ENCODE peak calls at places on chromosomes 7 and 10, in nine cellular contexts. One of them, this sample, is unnamed.

GRCh38 chr10:96496281-96496925 is 17.3 kb downstream of the TLL2 start:
- DNase-seq in A549: no peak
- DNase-seq in psoas muscle: no peak
- DNase-seq in GM13976: no peak
- DNase-seq in AG09309: no peak
- DNase-seq in tibial artery: no peak
- DNase-seq in AG09319: no peak
- DNase-seq in breast epithelium: no peak
- DNase-seq in HepG2: no peak
- DNase-seq in this sample: no peak

GRCh38 chr7:96426027-96426426 is 104.1 kb upstream of the SLC25A13 start:
- DNase-seq in A549: no peak
- DNase-seq in psoas muscle: no peak
- DNase-seq in GM13976: no peak
- DNase-seq in AG09309: no peak
- DNase-seq in tibial artery: no peak
- DNase-seq in AG09319: no peak
- DNase-seq in breast epithelium: no peak
- DNase-seq in HepG2: no peak
- DNase-seq in this sample: no peak

GRCh38 chr10:285216-285967 is 150.1 kb downstream of the ZMYND11 start:
- DNase-seq in A549: no peak
- DNase-seq in psoas muscle: no peak
- DNase-seq in GM13976: no peak
- DNase-seq in AG09309: no peak
- DNase-seq in tibial artery: no peak
- DNase-seq in AG09319: no peak
- DNase-seq in breast epithelium: no peak
- DNase-seq in HepG2: no peak
- DNase-seq in this sample: no peak

GRCh38 chr7:28433604-28434254 is 21.4 kb downstream of the CREB5 start:
- DNase-seq in A549: no peak
- DNase-seq in psoas muscle: no peak
- DNase-seq in GM13976: no peak
- DNase-seq in AG09309: no peak
- DNase-seq in tibial artery: peak; percentile 32
- DNase-seq in AG09319: no peak
- DNase-seq in breast epithelium: no peak
- DNase-seq in HepG2: no peak
- DNase-seq in this sample: no peak

GRCh38 chr7:120337308-120337907 is 64.4 kb downstream of the KCND2 start:
- DNase-seq in A549: peak; percentile 21
- DNase-seq in psoas muscle: no peak
- DNase-seq in GM13976: peak; percentile 28
- DNase-seq in AG09309: no peak
- DNase-seq in tibial artery: no peak
- DNase-seq in AG09319: no peak
- DNase-seq in breast epithelium: no peak
- DNase-seq in HepG2: peak; percentile 5
- DNase-seq in this sample: no peak

GRCh38 chr10:75159519-75159918 is 48.1 kb downstream of the SAMD8 start:
- DNase-seq in A549: no peak
- DNase-seq in psoas muscle: no peak
- DNase-seq in GM13976: no peak
- DNase-seq in AG09309: no peak
- DNase-seq in tibial artery: no peak
- DNase-seq in AG09319: no peak
- DNase-seq in breast epithelium: no peak
- DNase-seq in HepG2: no peak
- DNase-seq in this sample: no peak

GRCh38 chr10:123848564-123849457 is 42.8 kb downstream of the CPXM2 start:
- DNase-seq in A549: no peak
- DNase-seq in psoas muscle: no peak
- DNase-seq in GM13976: no peak
- DNase-seq in AG09309: no peak
- DNase-seq in tibial artery: no peak
- DNase-seq in AG09319: no peak
- DNase-seq in breast epithelium: no peak
- DNase-seq in HepG2: no peak
- DNase-seq in this sample: no peak

GRCh38 chr10:17836917-17837316 is 27.8 kb downstream of the MRC1 start:
- DNase-seq in A549: peak; percentile 64
- DNase-seq in psoas muscle: no peak
- DNase-seq in GM13976: no peak
- DNase-seq in AG09309: peak; percentile 44
- DNase-seq in tibial artery: peak; percentile 41
- DNase-seq in AG09319: no peak
- DNase-seq in breast epithelium: no peak
- DNase-seq in HepG2: peak; percentile 5
- DNase-seq in this sample: no peak

GRCh38 chr10:129712000-129712399 is 245.0 kb downstream of the MGMT start:
- DNase-seq in A549: no peak
- DNase-seq in psoas muscle: no peak
- DNase-seq in GM13976: no peak
- DNase-seq in AG09309: no peak
- DNase-seq in tibial artery: no peak
- DNase-seq in AG09319: no peak
- DNase-seq in breast epithelium: no peak
- DNase-seq in HepG2: no peak
- DNase-seq in this sample: no peak

GRCh38 chr10:109886037-109886787 is 37.1 kb downstream of the XPNPEP1 start:
- DNase-seq in A549: no peak
- DNase-seq in psoas muscle: no peak
- DNase-seq in GM13976: no peak
- DNase-seq in AG09309: peak; percentile 28
- DNase-seq in tibial artery: no peak
- DNase-seq in AG09319: no peak
- DNase-seq in breast epithelium: no peak
- DNase-seq in HepG2: no peak
- DNase-seq in this sample: no peak
- TF ChIP-seq CTCF in A549: no peak
- TF ChIP-seq CTCF in psoas muscle: no peak
- TF ChIP-seq CTCF in GM13976: no peak
- TF ChIP-seq CTCF in AG09309: no peak
- TF ChIP-seq CTCF in tibial artery: no peak
- TF ChIP-seq CTCF in AG09319: no peak
- TF ChIP-seq CTCF in breast epithelium: no peak
- TF ChIP-seq CTCF in HepG2: no peak
- TF ChIP-seq CTCF in this sample: no peak

DNA sequence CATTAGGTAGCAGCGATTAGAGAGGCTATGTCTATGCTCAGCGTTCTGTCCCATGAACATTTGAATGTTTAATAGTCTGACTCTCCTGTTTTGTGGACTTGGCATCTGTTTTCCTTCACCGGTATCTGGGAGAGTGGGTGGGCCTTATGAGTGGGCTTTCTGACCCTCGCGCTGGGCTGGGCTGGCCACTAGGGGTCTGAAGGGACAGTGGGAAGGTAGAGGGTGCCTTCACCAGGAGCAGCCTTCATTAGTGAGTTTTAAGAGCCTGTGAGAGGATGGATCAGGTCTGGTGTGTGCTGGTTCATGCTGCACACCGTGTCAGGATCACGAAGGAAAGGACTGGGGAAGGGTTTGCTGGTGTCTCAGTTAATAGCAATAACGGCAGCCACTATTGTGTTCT is 33.4 kb downstream of the DCLRE1A start:
- DNase-seq in A549: no peak
- DNase-seq in psoas muscle: no peak
- DNase-seq in GM13976: no peak
- DNase-seq in AG09309: no peak
- DNase-seq in tibial artery: no peak
- DNase-seq in AG09319: no peak
- DNase-seq in breast epithelium: no peak
- DNase-seq in HepG2: no peak
- DNase-seq in this sample: no peak
- TF ChIP-seq CTCF in A549: no peak
- TF ChIP-seq CTCF in psoas muscle: no peak
- TF ChIP-seq CTCF in GM13976: no peak
- TF ChIP-seq CTCF in AG09309: no peak
- TF ChIP-seq CTCF in tibial artery: no peak
- TF ChIP-seq CTCF in AG09319: no peak
- TF ChIP-seq CTCF in breast epithelium: no peak
- TF ChIP-seq CTCF in HepG2: peak; percentile 24
- TF ChIP-seq CTCF in this sample: no peak

GRCh38 chr10:22259280-22259679 is 41.5 kb upstream of the EBLN1 start:
- DNase-seq in A549: peak; percentile 27
- DNase-seq in psoas muscle: no peak
- DNase-seq in GM13976: no peak
- DNase-seq in AG09309: no peak
- DNase-seq in tibial artery: no peak
- DNase-seq in AG09319: no peak
- DNase-seq in breast epithelium: no peak
- DNase-seq in HepG2: no peak
- DNase-seq in this sample: no peak
- TF ChIP-seq CTCF in A549: no peak
- TF ChIP-seq CTCF in psoas muscle: no peak
- TF ChIP-seq CTCF in GM13976: peak; percentile 38
- TF ChIP-seq CTCF in AG09309: no peak
- TF ChIP-seq CTCF in tibial artery: no peak
- TF ChIP-seq CTCF in AG09319: no peak
- TF ChIP-seq CTCF in breast epithelium: no peak
- TF ChIP-seq CTCF in HepG2: no peak
- TF ChIP-seq CTCF in this sample: no peak

DNA sequence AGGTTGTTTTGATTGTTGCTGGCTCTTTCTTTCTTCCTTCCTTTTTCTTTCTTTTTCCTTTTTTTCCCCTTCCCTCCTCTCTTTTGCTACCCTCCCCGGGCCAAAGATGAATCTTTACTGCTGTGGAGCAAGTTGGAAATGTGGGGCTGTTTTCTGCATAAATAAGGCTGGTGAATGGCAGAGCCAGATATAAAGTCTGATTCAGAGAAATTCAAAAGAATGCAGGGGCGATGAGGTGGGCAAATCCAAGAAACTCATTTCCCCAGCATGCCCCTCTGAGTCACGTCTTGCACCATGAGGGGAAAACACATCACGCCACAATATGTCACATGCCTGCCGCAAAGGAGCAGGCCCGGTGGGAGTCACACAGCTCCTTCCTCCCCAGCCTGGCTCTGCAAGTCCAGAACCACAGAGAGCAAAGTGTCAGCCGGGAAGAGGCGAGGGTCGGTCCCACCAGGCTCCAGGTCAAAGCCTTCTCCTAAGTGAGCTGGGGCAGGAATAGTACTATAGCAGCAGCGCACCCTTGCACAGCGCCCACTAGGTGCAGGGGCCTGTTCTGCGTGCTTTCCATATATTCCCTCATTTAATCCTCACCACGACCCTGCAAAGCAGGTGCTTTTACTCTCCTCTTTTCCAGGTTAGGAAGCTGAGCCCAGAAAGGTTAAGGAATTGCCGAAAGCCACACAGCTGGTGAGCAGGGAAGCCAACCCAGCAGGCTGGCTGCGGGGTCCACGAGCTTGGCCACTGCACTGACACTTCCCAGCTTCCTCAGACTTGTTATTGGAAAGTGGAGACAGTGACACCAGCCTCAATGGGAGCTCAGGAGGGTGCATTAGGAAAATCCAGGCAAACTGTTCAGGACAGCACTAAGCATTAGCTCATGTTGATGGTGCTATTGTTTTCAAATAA is 94.1 kb upstream of the ZMIZ1 start:
- DNase-seq in A549: peak; percentile 83
- DNase-seq in psoas muscle: peak; percentile 75
- DNase-seq in GM13976: peak; percentile 62
- DNase-seq in AG09309: peak; percentile 78
- DNase-seq in tibial artery: peak; percentile 89
- DNase-seq in AG09319: peak; percentile 39
- DNase-seq in breast epithelium: peak; percentile 61
- DNase-seq in HepG2: peak; percentile 76
- DNase-seq in this sample: peak; percentile 80
- TF ChIP-seq CTCF in A549: peak; percentile 81
- TF ChIP-seq CTCF in psoas muscle: peak; percentile 38
- TF ChIP-seq CTCF in GM13976: peak; percentile 66
- TF ChIP-seq CTCF in AG09309: peak; percentile 66
- TF ChIP-seq CTCF in tibial artery: peak; percentile 28
- TF ChIP-seq CTCF in AG09319: peak; percentile 66
- TF ChIP-seq CTCF in breast epithelium: peak; percentile 53
- TF ChIP-seq CTCF in HepG2: peak; percentile 92
- TF ChIP-seq CTCF in this sample: no peak

DNA sequence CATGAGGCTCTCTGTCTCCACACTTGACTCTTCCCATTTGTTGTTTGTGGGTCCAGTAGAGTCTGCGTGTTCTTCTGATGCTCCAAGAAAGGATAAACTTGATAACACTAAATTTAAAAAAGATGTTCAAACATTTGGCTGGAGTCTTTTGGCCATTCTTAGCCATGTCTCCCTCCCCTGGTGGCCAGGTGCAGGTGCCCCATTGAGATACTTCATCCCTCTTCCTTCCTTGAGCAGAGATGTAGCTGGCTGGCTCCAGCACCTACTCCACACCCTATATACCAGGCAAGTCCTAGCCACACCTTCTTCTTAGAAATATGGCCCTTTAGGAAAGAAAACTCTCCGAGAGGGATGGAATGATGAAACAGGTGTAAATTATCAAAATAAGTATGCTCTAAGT is 103.2 kb upstream of the GJD4 start:
- DNase-seq in A549: no peak
- DNase-seq in psoas muscle: no peak
- DNase-seq in GM13976: no peak
- DNase-seq in AG09309: no peak
- DNase-seq in tibial artery: no peak
- DNase-seq in AG09319: no peak
- DNase-seq in breast epithelium: no peak
- DNase-seq in HepG2: no peak
- DNase-seq in this sample: no peak
- TF ChIP-seq CTCF in A549: peak; percentile 10
- TF ChIP-seq CTCF in psoas muscle: no peak
- TF ChIP-seq CTCF in GM13976: no peak
- TF ChIP-seq CTCF in AG09309: peak; percentile 15
- TF ChIP-seq CTCF in tibial artery: no peak
- TF ChIP-seq CTCF in AG09319: no peak
- TF ChIP-seq CTCF in breast epithelium: no peak
- TF ChIP-seq CTCF in HepG2: no peak
- TF ChIP-seq CTCF in this sample: no peak

DNA sequence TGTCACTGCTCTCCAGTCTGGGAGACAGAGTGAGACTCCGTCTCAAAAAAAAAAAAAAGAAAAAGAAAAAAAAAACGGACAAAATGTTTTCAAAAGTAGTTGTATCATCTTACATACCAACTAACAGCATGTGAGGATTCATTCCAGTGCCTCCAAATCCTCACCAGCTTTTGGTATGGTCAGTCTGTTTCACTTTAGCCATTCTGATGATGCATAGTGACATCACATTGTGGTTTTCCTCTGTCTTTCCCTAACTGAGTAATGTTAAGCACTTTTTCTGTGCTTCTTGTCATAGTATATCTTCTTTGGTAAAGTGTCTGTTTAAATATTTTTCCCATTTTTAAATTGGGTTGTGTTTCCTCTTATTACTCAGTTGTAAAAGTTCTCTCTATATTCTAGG is 251.4 kb upstream of the CTBP2 start:
- DNase-seq in A549: no peak
- DNase-seq in psoas muscle: no peak
- DNase-seq in GM13976: no peak
- DNase-seq in AG09309: peak; percentile 52
- DNase-seq in tibial artery: no peak
- DNase-seq in AG09319: no peak
- DNase-seq in breast epithelium: no peak
- DNase-seq in HepG2: no peak
- DNase-seq in this sample: no peak
- TF ChIP-seq CTCF in A549: no peak
- TF ChIP-seq CTCF in psoas muscle: no peak
- TF ChIP-seq CTCF in GM13976: no peak
- TF ChIP-seq CTCF in AG09309: no peak
- TF ChIP-seq CTCF in tibial artery: no peak
- TF ChIP-seq CTCF in AG09319: no peak
- TF ChIP-seq CTCF in breast epithelium: no peak
- TF ChIP-seq CTCF in HepG2: no peak
- TF ChIP-seq CTCF in this sample: no peak

This sample was measured in omental fat pad.